ENCODE peak calls at places on chromosomes 3 and 15, in ten cellular contexts. One of them, this sample, is unnamed.

GRCh38 chr3:127646501-127647046 is 17.6 kb downstream of the PODXL2 start:
- DNase-seq in WTC11: no peak
- DNase-seq in stimulated activated CD4-positive, alpha-beta T cell treated with anti-CD3 and anti-CD28 coated beads, Interleukin-12 subunit alpha, Interleukin-12 subunit beta, amount 100 ng/mL, for 4 hours: no peak
- DNase-seq in mucosa of descending colon: no peak
- DNase-seq in sciatic nerve: no peak
- DNase-seq in NCI-H460: no peak
- DNase-seq in NCI-H1105: no peak
- DNase-seq in neural crest cell: no peak
- DNase-seq in AG10803: no peak
- DNase-seq in BE2C: peak
- DNase-seq in this sample: peak

GRCh38 chr15:34365836-34366235 is 1.2 kb downstream of the LPCAT4 start:
- DNase-seq in neural crest cell: no peak
- DNase-seq in BE2C: no peak
- DNase-seq in WTC11: no peak
- DNase-seq in stimulated activated CD4-positive, alpha-beta T cell treated with anti-CD3 and anti-CD28 coated beads, Interleukin-12 subunit alpha, Interleukin-12 subunit beta, amount 100 ng/mL, for 4 hours: no peak
- DNase-seq in mucosa of descending colon: no peak
- DNase-seq in AG10803: no peak
- DNase-seq in NCI-H460: no peak
- DNase-seq in sciatic nerve: no peak
- DNase-seq in NCI-H1105: no peak
- DNase-seq in this sample: no peak

GRCh38 chr3:12265558-12265957 is 23.3 kb upstream of the PPARG start:
- DNase-seq in AG10803: no peak
- DNase-seq in BE2C: no peak
- DNase-seq in NCI-H460: no peak
- DNase-seq in sciatic nerve: no peak
- DNase-seq in mucosa of descending colon: no peak
- DNase-seq in NCI-H1105: no peak
- DNase-seq in WTC11: no peak
- DNase-seq in neural crest cell: no peak
- DNase-seq in stimulated activated CD4-positive, alpha-beta T cell treated with anti-CD3 and anti-CD28 coated beads, Interleukin-12 subunit alpha, Interleukin-12 subunit beta, amount 100 ng/mL, for 4 hours: no peak
- DNase-seq in this sample: no peak

GRCh38 chr3:188546835-188547670 is 393.1 kb downstream of the LPP start:
- DNase-seq in WTC11: no peak
- DNase-seq in mucosa of descending colon: no peak
- DNase-seq in AG10803: peak
- DNase-seq in stimulated activated CD4-positive, alpha-beta T cell treated with anti-CD3 and anti-CD28 coated beads, Interleukin-12 subunit alpha, Interleukin-12 subunit beta, amount 100 ng/mL, for 4 hours: no peak
- DNase-seq in sciatic nerve: no peak
- DNase-seq in NCI-H460: peak
- DNase-seq in BE2C: no peak
- DNase-seq in neural crest cell: no peak
- DNase-seq in NCI-H1105: no peak
- DNase-seq in this sample: no peak

GRCh38 chr3:179292440-179292839 is 30.4 kb upstream of the ZNF639 start:
- DNase-seq in neural crest cell: no peak
- DNase-seq in stimulated activated CD4-positive, alpha-beta T cell treated with anti-CD3 and anti-CD28 coated beads, Interleukin-12 subunit alpha, Interleukin-12 subunit beta, amount 100 ng/mL, for 4 hours: no peak
- DNase-seq in AG10803: no peak
- DNase-seq in NCI-H460: no peak
- DNase-seq in sciatic nerve: no peak
- DNase-seq in BE2C: no peak
- DNase-seq in NCI-H1105: no peak
- DNase-seq in mucosa of descending colon: no peak
- DNase-seq in WTC11: no peak
- DNase-seq in this sample: no peak

GRCh38 chr3:161171113-161171512 is 50.0 kb upstream of the NMD3 start:
- DNase-seq in AG10803: peak
- DNase-seq in sciatic nerve: peak
- DNase-seq in NCI-H460: no peak
- DNase-seq in neural crest cell: no peak
- DNase-seq in stimulated activated CD4-positive, alpha-beta T cell treated with anti-CD3 and anti-CD28 coated beads, Interleukin-12 subunit alpha, Interleukin-12 subunit beta, amount 100 ng/mL, for 4 hours: no peak
- DNase-seq in WTC11: no peak
- DNase-seq in NCI-H1105: no peak
- DNase-seq in mucosa of descending colon: no peak
- DNase-seq in BE2C: no peak
- DNase-seq in this sample: peak

GRCh38 chr15:57377478-57377847 is 1.2 kb downstream of the CGNL1 start:
- DNase-seq in stimulated activated CD4-positive, alpha-beta T cell treated with anti-CD3 and anti-CD28 coated beads, Interleukin-12 subunit alpha, Interleukin-12 subunit beta, amount 100 ng/mL, for 4 hours: no peak
- DNase-seq in BE2C: no peak
- DNase-seq in NCI-H1105: no peak
- DNase-seq in mucosa of descending colon: no peak
- DNase-seq in sciatic nerve: no peak
- DNase-seq in WTC11: no peak
- DNase-seq in NCI-H460: no peak
- DNase-seq in AG10803: no peak
- DNase-seq in neural crest cell: no peak
- DNase-seq in this sample: no peak

GRCh38 chr3:178474526-178474925 is 61.7 kb upstream of the KCNMB2 start:
- DNase-seq in sciatic nerve: no peak
- DNase-seq in stimulated activated CD4-positive, alpha-beta T cell treated with anti-CD3 and anti-CD28 coated beads, Interleukin-12 subunit alpha, Interleukin-12 subunit beta, amount 100 ng/mL, for 4 hours: no peak
- DNase-seq in AG10803: no peak
- DNase-seq in neural crest cell: no peak
- DNase-seq in BE2C: no peak
- DNase-seq in NCI-H1105: no peak
- DNase-seq in WTC11: no peak
- DNase-seq in mucosa of descending colon: no peak
- DNase-seq in NCI-H460: no peak
- DNase-seq in this sample: no peak

GRCh38 chr3:143056372-143056771 is 55.0 kb downstream of the U2SURP start:
- DNase-seq in NCI-H460: no peak
- DNase-seq in NCI-H1105: no peak
- DNase-seq in sciatic nerve: no peak
- DNase-seq in AG10803: no peak
- DNase-seq in BE2C: no peak
- DNase-seq in mucosa of descending colon: no peak
- DNase-seq in stimulated activated CD4-positive, alpha-beta T cell treated with anti-CD3 and anti-CD28 coated beads, Interleukin-12 subunit alpha, Interleukin-12 subunit beta, amount 100 ng/mL, for 4 hours: no peak
- DNase-seq in neural crest cell: no peak
- DNase-seq in WTC11: no peak
- DNase-seq in this sample: no peak

GRCh38 chr3:175792245-175792644 is 933.1 kb downstream of the NAALADL2 start:
- DNase-seq in mucosa of descending colon: no peak
- DNase-seq in sciatic nerve: no peak
- DNase-seq in NCI-H460: no peak
- DNase-seq in AG10803: no peak
- DNase-seq in BE2C: no peak
- DNase-seq in neural crest cell: no peak
- DNase-seq in stimulated activated CD4-positive, alpha-beta T cell treated with anti-CD3 and anti-CD28 coated beads, Interleukin-12 subunit alpha, Interleukin-12 subunit beta, amount 100 ng/mL, for 4 hours: no peak
- DNase-seq in NCI-H1105: no peak
- DNase-seq in WTC11: no peak
- DNase-seq in this sample: no peak

GRCh38 chr3:43676440-43676839 is 14.3 kb upstream of the ABHD5 start:
- DNase-seq in WTC11: no peak
- DNase-seq in mucosa of descending colon: no peak
- DNase-seq in NCI-H1105: no peak
- DNase-seq in AG10803: no peak
- DNase-seq in neural crest cell: no peak
- DNase-seq in BE2C: no peak
- DNase-seq in sciatic nerve: no peak
- DNase-seq in stimulated activated CD4-positive, alpha-beta T cell treated with anti-CD3 and anti-CD28 coated beads, Interleukin-12 subunit alpha, Interleukin-12 subunit beta, amount 100 ng/mL, for 4 hours: no peak
- DNase-seq in NCI-H460: no peak
- DNase-seq in this sample: no peak

GRCh38 chr3:53162672-53163458 is 1.9 kb downstream of the PRKCD start:
- DNase-seq in NCI-H460: no peak
- DNase-seq in stimulated activated CD4-positive, alpha-beta T cell treated with anti-CD3 and anti-CD28 coated beads, Interleukin-12 subunit alpha, Interleukin-12 subunit beta, amount 100 ng/mL, for 4 hours: peak
- DNase-seq in AG10803: peak
- DNase-seq in mucosa of descending colon: peak
- DNase-seq in WTC11: no peak
- DNase-seq in NCI-H1105: no peak
- DNase-seq in neural crest cell: no peak
- DNase-seq in BE2C: no peak
- DNase-seq in sciatic nerve: no peak
- DNase-seq in this sample: no peak

GRCh38 chr15:70362350-70362749 is 264.6 kb upstream of the TLE3 start:
- DNase-seq in BE2C: no peak
- DNase-seq in WTC11: no peak
- DNase-seq in NCI-H460: no peak
- DNase-seq in neural crest cell: no peak
- DNase-seq in sciatic nerve: peak
- DNase-seq in AG10803: no peak
- DNase-seq in NCI-H1105: no peak
- DNase-seq in mucosa of descending colon: no peak
- DNase-seq in stimulated activated CD4-positive, alpha-beta T cell treated with anti-CD3 and anti-CD28 coated beads, Interleukin-12 subunit alpha, Interleukin-12 subunit beta, amount 100 ng/mL, for 4 hours: no peak
- DNase-seq in this sample: peak

GRCh38 chr15:74399511-74400312 is 32.3 kb upstream of the CYP11A1 start:
- DNase-seq in neural crest cell: no peak
- DNase-seq in NCI-H460: no peak
- DNase-seq in mucosa of descending colon: no peak
- DNase-seq in sciatic nerve: no peak
- DNase-seq in AG10803: peak
- DNase-seq in NCI-H1105: no peak
- DNase-seq in BE2C: no peak
- DNase-seq in stimulated activated CD4-positive, alpha-beta T cell treated with anti-CD3 and anti-CD28 coated beads, Interleukin-12 subunit alpha, Interleukin-12 subunit beta, amount 100 ng/mL, for 4 hours: peak
- DNase-seq in WTC11: no peak
- DNase-seq in this sample: no peak

GRCh38 chr15:84643838-84644237 is 10.2 kb downstream of the WDR73 start:
- DNase-seq in mucosa of descending colon: no peak
- DNase-seq in sciatic nerve: peak
- DNase-seq in NCI-H460: no peak
- DNase-seq in NCI-H1105: no peak
- DNase-seq in BE2C: no peak
- DNase-seq in AG10803: no peak
- DNase-seq in stimulated activated CD4-positive, alpha-beta T cell treated with anti-CD3 and anti-CD28 coated beads, Interleukin-12 subunit alpha, Interleukin-12 subunit beta, amount 100 ng/mL, for 4 hours: no peak
- DNase-seq in neural crest cell: no peak
- DNase-seq in WTC11: no peak
- DNase-seq in this sample: peak

GRCh38 chr3:124764746-124765145 is 34.5 kb downstream of the UMPS start:
- DNase-seq in neural crest cell: no peak
- DNase-seq in NCI-H460: no peak
- DNase-seq in WTC11: no peak
- DNase-seq in mucosa of descending colon: no peak
- DNase-seq in AG10803: no peak
- DNase-seq in stimulated activated CD4-positive, alpha-beta T cell treated with anti-CD3 and anti-CD28 coated beads, Interleukin-12 subunit alpha, Interleukin-12 subunit beta, amount 100 ng/mL, for 4 hours: no peak
- DNase-seq in BE2C: no peak
- DNase-seq in NCI-H1105: no peak
- DNase-seq in sciatic nerve: peak
- DNase-seq in this sample: no peak

GRCh38 chr3:31929826-31930502 is 51.1 kb downstream of the OSBPL10 start:
- DNase-seq in mucosa of descending colon: no peak
- DNase-seq in BE2C: no peak
- DNase-seq in stimulated activated CD4-positive, alpha-beta T cell treated with anti-CD3 and anti-CD28 coated beads, Interleukin-12 subunit alpha, Interleukin-12 subunit beta, amount 100 ng/mL, for 4 hours: no peak
- DNase-seq in WTC11: no peak
- DNase-seq in sciatic nerve: no peak
- DNase-seq in neural crest cell: no peak
- DNase-seq in NCI-H460: no peak
- DNase-seq in NCI-H1105: no peak
- DNase-seq in AG10803: no peak
- DNase-seq in this sample: no peak

GRCh38 chr15:37618368-37618767 is 316.1 kb upstream of the TMCO5A start:
- DNase-seq in WTC11: no peak
- DNase-seq in stimulated activated CD4-positive, alpha-beta T cell treated with anti-CD3 and anti-CD28 coated beads, Interleukin-12 subunit alpha, Interleukin-12 subunit beta, amount 100 ng/mL, for 4 hours: no peak
- DNase-seq in neural crest cell: no peak
- DNase-seq in sciatic nerve: no peak
- DNase-seq in BE2C: no peak
- DNase-seq in mucosa of descending colon: no peak
- DNase-seq in NCI-H1105: no peak
- DNase-seq in AG10803: no peak
- DNase-seq in NCI-H460: no peak
- DNase-seq in this sample: no peak

GRCh38 chr3:120506828-120507774 is 56.3 kb upstream of the FSTL1 start:
- DNase-seq in sciatic nerve: no peak
- DNase-seq in mucosa of descending colon: no peak
- DNase-seq in AG10803: peak
- DNase-seq in NCI-H1105: peak
- DNase-seq in BE2C: peak
- DNase-seq in WTC11: peak
- DNase-seq in stimulated activated CD4-positive, alpha-beta T cell treated with anti-CD3 and anti-CD28 coated beads, Interleukin-12 subunit alpha, Interleukin-12 subunit beta, amount 100 ng/mL, for 4 hours: no peak
- DNase-seq in neural crest cell: no peak
- DNase-seq in NCI-H460: peak
- DNase-seq in this sample: no peak

GRCh38 chr15:66761723-66762595 is 59.9 kb downstream of the SMAD6 start:
- DNase-seq in neural crest cell: no peak
- DNase-seq in sciatic nerve: no peak
- DNase-seq in NCI-H460: no peak
- DNase-seq in BE2C: no peak
- DNase-seq in AG10803: peak
- DNase-seq in NCI-H1105: no peak
- DNase-seq in mucosa of descending colon: no peak
- DNase-seq in stimulated activated CD4-positive, alpha-beta T cell treated with anti-CD3 and anti-CD28 coated beads, Interleukin-12 subunit alpha, Interleukin-12 subunit beta, amount 100 ng/mL, for 4 hours: no peak
- DNase-seq in WTC11: no peak
- DNase-seq in this sample: peak

GRCh38 chr15:62068071-62068786 is 1.5 kb downstream of the C2CD4A start:
- DNase-seq in AG10803: peak
- DNase-seq in neural crest cell: peak
- DNase-seq in sciatic nerve: peak
- DNase-seq in WTC11: peak
- DNase-seq in stimulated activated CD4-positive, alpha-beta T cell treated with anti-CD3 and anti-CD28 coated beads, Interleukin-12 subunit alpha, Interleukin-12 subunit beta, amount 100 ng/mL, for 4 hours: peak
- DNase-seq in mucosa of descending colon: peak
- DNase-seq in NCI-H1105: no peak
- DNase-seq in NCI-H460: peak
- DNase-seq in BE2C: peak
- DNase-seq in this sample: peak

GRCh38 chr3:126358038-126358815 is 1.0 kb upstream of the KLF15 start:
- DNase-seq in neural crest cell: no peak
- DNase-seq in sciatic nerve: no peak
- DNase-seq in NCI-H1105: peak
- DNase-seq in stimulated activated CD4-positive, alpha-beta T cell treated with anti-CD3 and anti-CD28 coated beads, Interleukin-12 subunit alpha, Interleukin-12 subunit beta, amount 100 ng/mL, for 4 hours: no peak
- DNase-seq in WTC11: peak
- DNase-seq in NCI-H460: no peak
- DNase-seq in BE2C: no peak
- DNase-seq in AG10803: no peak
- DNase-seq in mucosa of descending colon: peak
- DNase-seq in this sample: peak

GRCh38 chr3:98291332-98291957 is 9.1 kb downstream of the OR5H2 start:
- DNase-seq in WTC11: no peak
- DNase-seq in AG10803: no peak
- DNase-seq in BE2C: no peak
- DNase-seq in sciatic nerve: no peak
- DNase-seq in mucosa of descending colon: no peak
- DNase-seq in neural crest cell: no peak
- DNase-seq in NCI-H460: no peak
- DNase-seq in NCI-H1105: no peak
- DNase-seq in stimulated activated CD4-positive, alpha-beta T cell treated with anti-CD3 and anti-CD28 coated beads, Interleukin-12 subunit alpha, Interleukin-12 subunit beta, amount 100 ng/mL, for 4 hours: no peak
- DNase-seq in this sample: no peak

GRCh38 chr3:71006810-71007785 is 576.4 kb downstream of the FOXP1 start:
- DNase-seq in NCI-H460: peak
- DNase-seq in stimulated activated CD4-positive, alpha-beta T cell treated with anti-CD3 and anti-CD28 coated beads, Interleukin-12 subunit alpha, Interleukin-12 subunit beta, amount 100 ng/mL, for 4 hours: no peak
- DNase-seq in AG10803: peak
- DNase-seq in sciatic nerve: no peak
- DNase-seq in WTC11: no peak
- DNase-seq in BE2C: no peak
- DNase-seq in neural crest cell: no peak
- DNase-seq in NCI-H1105: peak
- DNase-seq in mucosa of descending colon: no peak
- DNase-seq in this sample: no peak

GRCh38 chr3:156553705-156554356 is 1.1 kb downstream of the SSR3 start:
- DNase-seq in NCI-H1105: peak
- DNase-seq in WTC11: no peak
- DNase-seq in NCI-H460: no peak
- DNase-seq in mucosa of descending colon: no peak
- DNase-seq in stimulated activated CD4-positive, alpha-beta T cell treated with anti-CD3 and anti-CD28 coated beads, Interleukin-12 subunit alpha, Interleukin-12 subunit beta, amount 100 ng/mL, for 4 hours: no peak
- DNase-seq in BE2C: no peak
- DNase-seq in AG10803: peak
- DNase-seq in sciatic nerve: no peak
- DNase-seq in neural crest cell: no peak
- DNase-seq in this sample: no peak

GRCh38 chr3:78937486-78937885 is 830.3 kb downstream of the ROBO1 start:
- DNase-seq in NCI-H460: no peak
- DNase-seq in sciatic nerve: no peak
- DNase-seq in AG10803: no peak
- DNase-seq in stimulated activated CD4-positive, alpha-beta T cell treated with anti-CD3 and anti-CD28 coated beads, Interleukin-12 subunit alpha, Interleukin-12 subunit beta, amount 100 ng/mL, for 4 hours: no peak
- DNase-seq in WTC11: no peak
- DNase-seq in mucosa of descending colon: no peak
- DNase-seq in neural crest cell: no peak
- DNase-seq in BE2C: no peak
- DNase-seq in NCI-H1105: no peak
- DNase-seq in this sample: no peak

GRCh38 chr3:46690798-46691197 is 2.7 kb downstream of the ALS2CL start:
- DNase-seq in stimulated activated CD4-positive, alpha-beta T cell treated with anti-CD3 and anti-CD28 coated beads, Interleukin-12 subunit alpha, Interleukin-12 subunit beta, amount 100 ng/mL, for 4 hours: no peak
- DNase-seq in NCI-H460: no peak
- DNase-seq in WTC11: no peak
- DNase-seq in neural crest cell: no peak
- DNase-seq in mucosa of descending colon: peak
- DNase-seq in sciatic nerve: no peak
- DNase-seq in NCI-H1105: no peak
- DNase-seq in AG10803: no peak
- DNase-seq in BE2C: no peak
- DNase-seq in this sample: no peak

GRCh38 chr3:98692787-98693473 is 70.2 kb upstream of the ST3GAL6 start:
- DNase-seq in BE2C: no peak
- DNase-seq in WTC11: no peak
- DNase-seq in neural crest cell: no peak
- DNase-seq in NCI-H460: no peak
- DNase-seq in sciatic nerve: no peak
- DNase-seq in AG10803: peak
- DNase-seq in stimulated activated CD4-positive, alpha-beta T cell treated with anti-CD3 and anti-CD28 coated beads, Interleukin-12 subunit alpha, Interleukin-12 subunit beta, amount 100 ng/mL, for 4 hours: no peak
- DNase-seq in NCI-H1105: no peak
- DNase-seq in mucosa of descending colon: no peak
- DNase-seq in this sample: no peak